ENCODE peak calls at places on chromosome 18, in four cellular contexts. Q is A549, C is astrocyte, H is GM23338. Y is an unnamed sample.

GRCh38 chr18:34531110-34531509 is 179.0 kb upstream of the DTNA start:
- DNase-seq in Q (no peak), H (no peak), C (no peak), Y (no peak)

GRCh38 chr18:55038162-55038561 is 78.9 kb upstream of the CCDC68 start:
- DNase-seq in C (peak), H (no peak), Q (no peak), Y (no peak)

GRCh38 chr18:58537272-58538038 is 91.4 kb downstream of the ALPK2 start:
- DNase-seq in H (no peak), C (no peak), Q (no peak), Y (no peak)

GRCh38 chr18:25974630-25975077 is 115.8 kb downstream of the SS18 start:
- DNase-seq in H (no peak), Q (no peak), C (no peak), Y (no peak)

GRCh38 chr18:30248061-30248460 is 794.5 kb downstream of the DSC3 start:
- DNase-seq in H (no peak), C (peak), Q (no peak), Y (no peak)

GRCh38 chr18:7467708-7468466 is 99.2 kb upstream of the PTPRM start:
- DNase-seq in C (no peak), Q (no peak), H (no peak), Y (no peak)

GRCh38 chr18:49893036-49893435 is 79.7 kb upstream of the ACAA2 start:
- DNase-seq in C (no peak), H (no peak), Q (no peak), Y (no peak)

GRCh38 chr18:9619990-9620389 is 5.6 kb upstream of the PPP4R1 start:
- DNase-seq in C (peak), Q (no peak), H (no peak), Y (no peak)

GRCh38 chr18:32042337-32042736 is 23.7 kb downstream of the RNF125 start:
- DNase-seq in H (no peak), Q (no peak), C (no peak), Y (no peak)

GRCh38 chr18:21489919-21490495 is 110.5 kb downstream of the ESCO1 start:
- DNase-seq in C (no peak), Q (no peak), H (no peak), Y (peak)

GRCh38 chr18:2981212-2981728 is 31.7 kb downstream of the LPIN2 start:
- DNase-seq in C (peak), Q (peak), H (no peak), Y (no peak)

GRCh38 chr18:56691530-56691929 is 40.4 kb downstream of the WDR7 start:
- DNase-seq in H (no peak), Q (no peak), C (no peak), Y (no peak)

GRCh38 chr18:23183356-23184150 is 48.3 kb downstream of the CABLES1 start:
- DNase-seq in Q (no peak), H (no peak), C (peak), Y (no peak)

GRCh38 chr18:23106575-23106974 is 28.7 kb upstream of the CABLES1 start:
- DNase-seq in Q (peak), C (peak), H (no peak), Y (peak)

GRCh38 chr18:41456791-41457190 is 498.2 kb upstream of the PIK3C3 start:
- DNase-seq in Q (no peak), C (no peak), H (no peak), Y (peak)

DNA sequence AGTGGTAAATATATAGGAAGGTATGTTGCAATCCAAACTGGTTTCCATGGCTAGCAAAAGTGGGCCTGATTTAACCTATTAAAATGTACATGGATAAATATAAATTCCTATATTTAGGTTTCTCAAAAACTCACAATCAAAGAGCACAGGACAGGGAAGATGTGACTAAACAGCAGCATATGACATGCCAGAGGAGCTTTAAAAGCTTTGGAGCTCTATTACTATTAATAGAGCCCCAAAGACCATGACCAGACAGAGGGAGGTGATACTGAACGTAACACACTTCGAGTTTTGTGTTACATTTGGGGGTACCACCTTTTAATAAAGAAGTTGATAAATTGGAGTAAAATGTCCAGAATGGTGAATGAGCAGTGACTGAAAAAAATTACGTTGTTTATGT is 179.5 kb upstream of the SLC14A2 start:
- DNase-seq in C (no peak), H (no peak), Q (no peak), Y (no peak)
- H3K4me2 ChIP-seq in C (no peak), H (no peak), Q (no peak), Y (no peak)

GRCh38 chr18:46182633-46183401 is 78.6 kb downstream of the HAUS1 start:
- DNase-seq in H (no peak), C (peak), Q (no peak), Y (no peak)
- H3K4me2 ChIP-seq in H (peak), C (no peak), Q (peak), Y (no peak)

GRCh38 chr18:495017-495416 is 5.5 kb downstream of the COLEC12 start:
- DNase-seq in H (no peak), Q (no peak), C (no peak), Y (no peak)

GRCh38 chr18:493974-494601 is 6.4 kb downstream of the COLEC12 start:
- DNase-seq in H (peak), C (no peak), Q (no peak), Y (no peak)

GRCh38 chr18:492451-492850 is 8.1 kb downstream of the COLEC12 start:
- DNase-seq in C (no peak), Q (no peak), H (no peak), Y (no peak)

GRCh38 chr18:495452-495851 is 5.0 kb downstream of the COLEC12 start:
- DNase-seq in H (no peak), Q (no peak), C (no peak), Y (no peak)

DNA sequence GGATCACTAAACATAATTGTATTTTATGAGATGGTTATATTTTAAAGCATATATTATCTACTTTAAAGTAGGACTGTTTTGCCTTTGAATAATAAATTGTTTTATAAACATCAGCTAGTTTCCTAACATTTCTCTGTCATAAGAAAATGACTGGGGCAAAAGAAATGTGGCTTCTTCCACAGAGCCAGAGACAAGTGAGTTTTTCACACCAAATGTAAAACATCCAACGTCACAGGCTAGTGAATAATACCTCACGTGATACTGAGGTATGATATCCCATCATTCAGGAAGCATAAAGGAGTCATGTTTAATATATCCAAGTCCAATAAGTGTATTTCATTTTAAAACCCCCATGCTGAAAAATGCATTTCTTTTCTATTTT is 5.9 kb downstream of the COLEC12 start:
- DNase-seq in H (no peak), Q (no peak), C (peak), Y (peak)
- H3K4me2 ChIP-seq in H (peak), Q (no peak), C (no peak), Y (peak)

GRCh38 chr18:45777393-45777792 is 48.1 kb upstream of the SIGLEC15 start:
- DNase-seq in C (peak), H (no peak), Q (no peak), Y (peak)

GRCh38 chr18:45772081-45772480 is 48.1 kb downstream of the SLC14A1 start:
- DNase-seq in Q (no peak), H (no peak), C (no peak), Y (no peak)

GRCh38 chr18:45775241-45775676 is 50.2 kb upstream of the SIGLEC15 start:
- DNase-seq in Q (peak), C (peak), H (peak), Y (no peak)

GRCh38 chr18:45774065-45774521 is 50.1 kb downstream of the SLC14A1 start:
- DNase-seq in C (peak), Q (no peak), H (no peak), Y (no peak)

DNA sequence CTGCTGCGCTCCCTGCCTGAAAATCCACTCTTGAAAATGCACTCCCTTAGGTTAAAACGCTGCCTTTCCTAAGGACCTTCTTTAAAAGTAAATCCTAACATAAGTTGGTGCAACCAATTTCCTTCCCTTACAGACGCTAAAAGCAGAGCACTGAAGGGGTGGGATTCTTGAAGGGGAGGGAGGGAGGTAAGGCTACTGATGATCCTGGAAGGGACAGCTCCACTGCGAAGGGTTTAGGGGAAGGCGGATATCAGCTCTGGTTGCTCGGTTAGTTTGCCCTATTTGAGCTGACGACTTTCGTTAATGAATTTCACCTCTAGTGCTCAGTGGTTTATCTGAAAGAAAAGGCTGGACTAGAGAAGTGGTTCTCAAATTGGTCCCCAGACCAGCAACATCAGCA is 49.7 kb upstream of the SIGLEC15 start:
- DNase-seq in C (no peak), H (no peak), Q (no peak), Y (no peak)
- H3K4me2 ChIP-seq in C (peak), H (peak), Q (peak), Y (peak)

GRCh38 chr18:69401475-69402218 is 959 bp downstream of the DOK6 start:
- DNase-seq in C (peak), Q (peak), H (peak), Y (peak)

GRCh38 chr18:69400976-69401474 is 337 bp downstream of the DOK6 start:
- DNase-seq in C (peak), H (peak), Q (peak), Y (peak)

GRCh38 chr18:69397096-69397495 is 3.6 kb upstream of the DOK6 start:
- DNase-seq in H (peak), C (peak), Q (no peak), Y (peak)

GRCh38 chr18:69400253-69400975 is at the start of gene DOK6:
- DNase-seq in Q (peak), H (peak), C (peak), Y (peak)

GRCh38 chr18:69399253-69399652 is 1.4 kb upstream of the DOK6 start:
- DNase-seq in H (peak), C (no peak), Q (no peak), Y (no peak)
- H3K4me2 ChIP-seq in H (peak), C (no peak), Q (no peak), Y (no peak)

DNA sequence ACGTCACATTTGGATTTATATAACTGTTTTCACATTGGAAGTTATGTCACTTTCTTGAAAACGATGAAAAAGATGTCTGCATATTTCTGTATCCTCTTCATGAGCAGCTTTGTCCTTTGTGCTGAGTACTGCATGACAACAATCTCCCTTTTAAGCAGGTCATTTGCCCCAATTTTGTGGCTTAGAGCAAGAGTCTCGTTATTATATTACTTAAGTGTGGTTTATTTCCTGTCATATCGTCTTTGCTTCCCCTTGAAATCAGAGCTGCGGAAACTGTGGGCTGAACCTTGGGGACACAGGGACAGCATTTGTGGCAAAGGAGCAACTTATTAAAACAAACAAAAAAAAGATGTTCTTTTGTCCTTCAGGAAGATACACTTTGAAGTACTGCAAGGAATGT is 254.0 kb upstream of the DSEL start:
- DNase-seq in C (no peak), Q (no peak), H (no peak), Y (no peak)
- H3K4me2 ChIP-seq in C (peak), Q (no peak), H (no peak), Y (no peak)

GRCh38 chr18:78977627-78978271 is 1.9 kb upstream of the SALL3 start:
- DNase-seq in C (no peak), Q (no peak), H (peak), Y (peak)
- H3K4me2 ChIP-seq in C (peak), Q (no peak), H (peak), Y (no peak)